ENCODE peak calls at places on chromosomes 7 and 10, in four cellular contexts. Y is CD8-positive, alpha-beta T cell; R is ovary; K is suprapubic skin. F is an unnamed sample.

GRCh38 chr10:19801369-19801768 is 14.9 kb upstream of the PLXDC2 start:
- DNase-seq in Y (no peak), R (no peak), K (no peak), F (no peak)

GRCh38 chr10:35758086-35758485 is 116.0 kb upstream of the FZD8 start:
- DNase-seq in Y (no peak), R (no peak), K (no peak), F (no peak)

GRCh38 chr10:86091216-86091615 is 275.4 kb downstream of the GRID1 start:
- DNase-seq in Y (no peak), R (no peak), K (no peak), F (no peak)

GRCh38 chr10:58436071-58436470 is 50.9 kb downstream of the TFAM start:
- DNase-seq in Y (peak), R (no peak), K (no peak), F (no peak)

GRCh38 chr10:4676566-4676965 is 149.4 kb upstream of the AKR1E2 start:
- DNase-seq in Y (no peak), R (no peak), K (no peak), F (no peak)

GRCh38 chr7:47332213-47332612 is 249.7 kb downstream of the TNS3 start:
- DNase-seq in Y (no peak), R (no peak), K (no peak), F (no peak)

GRCh38 chr10:52379287-52379686 is 65.2 kb downstream of the DKK1 start:
- DNase-seq in Y (no peak), R (no peak), K (no peak), F (no peak)

GRCh38 chr10:86374664-86375063 is 8.1 kb upstream of the GRID1 start:
- DNase-seq in Y (no peak), R (no peak), K (no peak), F (no peak)

GRCh38 chr10:123102673-123103072 is 33.1 kb upstream of the HMX3 start:
- DNase-seq in Y (no peak), R (no peak), K (no peak), F (no peak)

GRCh38 chr10:121942749-121943148 is 14.9 kb upstream of the ATE1 start:
- DNase-seq in Y (no peak), R (no peak), K (no peak), F (no peak)

GRCh38 chr7:22665816-22666375 is 61.1 kb upstream of the IL6 start:
- DNase-seq in Y (no peak), R (no peak), K (no peak), F (no peak)

GRCh38 chr7:1176891-1177373 is 16.9 kb upstream of the ZFAND2A start:
- DNase-seq in Y (peak), R (peak), K (no peak), F (peak)

GRCh38 chr7:32680259-32681173 is 185.2 kb downstream of the AVL9 start:
- DNase-seq in Y (no peak), R (no peak), K (no peak), F (no peak)

GRCh38 chr7:2607913-2608899 is 23.6 kb upstream of the TTYH3 start:
- DNase-seq in Y (no peak), R (no peak), K (no peak), F (no peak)

GRCh38 chr10:99232357-99232999 is 3.2 kb downstream of the HPSE2 start:
- DNase-seq in Y (no peak), R (no peak), K (no peak), F (no peak)

GRCh38 chr7:133355325-133355708 is 102.4 kb downstream of the EXOC4 start:
- DNase-seq in Y (no peak), R (no peak), K (no peak), F (no peak)

GRCh38 chr7:27175005-27175625 is 995 bp upstream of the HOXA10 start:
- DNase-seq in Y (no peak), R (peak), K (peak), F (no peak)

GRCh38 chr10:71394926-71395562 is 1.7 kb upstream of the CDH23 start:
- DNase-seq in Y (peak), R (no peak), K (no peak), F (no peak)

GRCh38 chr7:99021941-99022560 is 121.9 kb downstream of the SMURF1 start:
- DNase-seq in Y (peak), R (no peak), K (peak), F (no peak)

GRCh38 chr7:128865996-128866877 is 3.6 kb downstream of the ATP6V1F start:
- DNase-seq in Y (no peak), R (no peak), K (no peak), F (no peak)

GRCh38 chr10:1715821-1716220 is 21.5 kb downstream of the ADARB2 start:
- DNase-seq in Y (no peak), R (no peak), K (no peak), F (no peak)

GRCh38 chr7:596819-597182 is 77.2 kb upstream of the PDGFA start:
- DNase-seq in Y (no peak), R (no peak), K (no peak), F (peak)

GRCh38 chr10:71868192-71868697 is 17.2 kb upstream of the PSAP start:
- DNase-seq in Y (no peak), R (no peak), K (no peak), F (no peak)

GRCh38 chr7:8042796-8043535 is 74.4 kb downstream of the GLCCI1 start:
- DNase-seq in Y (no peak), R (no peak), K (no peak), F (no peak)

GRCh38 chr7:102978280-102978679 is 65.5 kb downstream of the LRRC17 start:
- DNase-seq in Y (no peak), R (peak), K (no peak), F (no peak)

GRCh38 chr10:5291501-5292195 is 73.1 kb upstream of the UCN3 start:
- DNase-seq in Y (peak), R (no peak), K (peak), F (no peak)

GRCh38 chr10:132169031-132169765 is 17.6 kb upstream of the DPYSL4 start:
- DNase-seq in Y (no peak), R (no peak), K (no peak), F (peak)

GRCh38 chr10:31758495-31758894 is 170.1 kb downstream of the ARHGAP12 start:
- DNase-seq in Y (no peak), R (no peak), K (no peak), F (no peak)

GRCh38 chr7:107398161-107398560 is 71.7 kb upstream of the GPR22 start:
- DNase-seq in Y (no peak), R (no peak), K (no peak), F (no peak)

GRCh38 chr7:28355553-28356319 is 56.6 kb upstream of the CREB5 start:
- DNase-seq in Y (no peak), R (no peak), K (no peak), F (no peak)

GRCh38 chr7:140640060-140640611 is 477 bp downstream of the DENND2A start:
- DNase-seq in Y (no peak), R (peak), K (peak), F (no peak)

GRCh38 chr7:1768835-1769234 is 98.8 kb downstream of the ELFN1 start:
- DNase-seq in Y (no peak), R (no peak), K (no peak), F (no peak)

GRCh38 chr7:66626236-66626957 is 2.3 kb upstream of the KCTD7 start:
- DNase-seq in Y (no peak), R (no peak), K (no peak), F (no peak)

GRCh38 chr10:25522946-25523608 is 348.3 kb downstream of the GPR158 start:
- DNase-seq in Y (no peak), R (no peak), K (no peak), F (no peak)

GRCh38 chr10:125547010-125547650 is 135.8 kb downstream of the TEX36 start:
- DNase-seq in Y (no peak), R (no peak), K (no peak), F (no peak)
- TF ChIP-seq CTCF in Y (no peak), R (no peak), K (no peak), F (no peak)

DNA sequence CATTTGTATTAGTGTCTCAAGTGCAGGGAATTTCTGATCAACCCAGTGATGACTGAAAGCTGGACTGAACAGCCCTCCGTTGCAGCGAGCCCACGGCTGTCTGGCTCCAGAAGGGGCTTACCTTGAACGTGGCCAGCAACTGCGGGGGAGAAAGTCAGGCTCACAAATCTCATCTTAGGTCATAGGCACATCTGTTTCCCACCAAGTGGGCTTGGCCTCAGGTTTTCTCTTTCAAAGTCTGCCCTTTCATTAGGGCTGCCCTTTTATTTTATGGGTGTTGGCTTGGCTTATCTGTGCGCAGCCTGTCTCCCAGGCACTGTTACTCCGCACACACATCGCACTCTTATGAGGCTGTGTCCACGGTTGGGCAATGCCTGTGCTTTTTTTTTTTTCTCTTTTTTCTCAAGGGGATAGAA is 178.0 kb downstream of the JCAD start:
- DNase-seq in Y (no peak), R (peak), K (no peak), F (no peak)
- H3K27ac ChIP-seq in Y (no peak), R (no peak), K (peak), F (no peak)

DNA sequence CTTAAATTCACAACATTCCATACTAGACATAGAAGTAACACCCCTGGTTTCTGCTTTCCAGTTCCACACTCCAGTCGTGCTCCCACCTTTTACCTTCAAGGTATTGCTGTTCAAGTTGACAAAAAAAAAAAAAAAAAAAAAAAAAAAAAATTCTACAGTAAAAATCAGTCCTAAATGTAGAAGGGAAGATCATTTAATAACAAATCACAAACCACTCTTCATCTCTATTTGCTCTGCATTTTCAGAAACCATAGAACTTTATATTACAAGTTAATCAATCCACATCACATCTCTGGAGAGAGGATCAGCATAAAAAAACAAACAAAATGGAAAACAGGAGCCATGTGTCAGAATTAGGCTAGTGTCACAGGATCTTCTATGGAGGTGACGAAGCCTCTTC is 206.3 kb upstream of the KLF14 start:
- DNase-seq in Y (no peak), R (no peak), K (no peak), F (no peak)
- H3K4me3 ChIP-seq in Y (no peak), R (peak), K (peak), F (peak)

DNA sequence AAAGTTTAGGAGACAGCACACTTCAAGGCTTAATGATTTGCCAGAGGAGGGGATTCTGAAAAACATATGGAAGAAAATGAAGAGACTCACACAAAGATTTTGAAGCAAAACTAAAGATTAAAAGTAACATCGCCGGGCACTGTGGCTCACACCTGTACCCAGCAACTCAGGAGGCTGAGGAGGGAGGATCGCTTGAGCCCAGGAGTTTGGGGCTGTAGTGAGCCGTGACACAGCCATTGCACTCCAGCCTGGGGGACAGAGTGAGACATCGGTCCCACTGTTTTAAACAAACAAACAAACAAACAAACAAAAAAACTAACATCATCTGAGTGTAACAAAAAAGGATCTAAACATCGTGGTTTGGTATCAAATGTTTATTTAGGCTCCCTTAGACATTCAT is 33.7 kb upstream of the DAGLB start:
- DNase-seq in Y (no peak), R (no peak), K (no peak), F (no peak)
- TF ChIP-seq CTCF in Y (no peak), R (no peak), K (no peak), F (no peak)

GRCh38 chr10:118369806-118370205 is 27.7 kb upstream of the FAM204A start:
- DNase-seq in Y (no peak), R (no peak), K (no peak), F (no peak)

GRCh38 chr10:118373786-118374185 is 31.7 kb upstream of the FAM204A start:
- DNase-seq in Y (no peak), R (no peak), K (no peak), F (no peak)

DNA sequence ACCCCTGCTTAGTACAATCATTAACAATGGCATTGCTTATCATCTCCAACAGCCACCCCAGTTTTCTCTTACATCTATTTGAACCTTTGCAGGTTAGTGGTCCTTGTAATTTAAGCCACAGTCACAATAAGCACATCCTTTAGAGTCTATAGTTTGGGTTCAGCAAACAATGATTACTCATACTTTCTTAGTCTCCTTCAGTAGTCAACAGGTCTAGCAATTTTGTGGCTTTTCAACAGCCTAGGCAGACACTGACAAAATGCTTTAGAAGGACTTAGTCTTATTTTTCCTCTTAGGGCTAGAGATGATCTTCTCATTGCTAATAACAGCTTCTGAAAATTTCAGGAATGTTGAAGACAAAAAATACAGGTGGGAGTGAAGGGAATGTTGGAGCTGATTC is 32.3 kb upstream of the FAM204A start:
- DNase-seq in Y (no peak), R (no peak), K (no peak), F (no peak)
- H3K27ac ChIP-seq in Y (no peak), R (no peak), K (no peak), F (no peak)

GRCh38 chr10:125134916-125135770 is 25.2 kb downstream of the CTBP2 start:
- DNase-seq in Y (no peak), R (no peak), K (peak), F (no peak)
- H3K4me3 ChIP-seq in Y (no peak), R (no peak), K (no peak), F (no peak)